ENCODE peak calls at places on chromosomes 6 and 20, in eight cellular contexts. F, T, P, D, Q, L, M and K are unnamed samples.

GRCh38 chr6:45169815-45170214 is 158.3 kb upstream of the RUNX2 start:
- DNase-seq in L (no peak), P (no peak), M (no peak), D (no peak), T (no peak), Q (no peak), F (no peak), K (no peak)

GRCh38 chr20:21189761-21190523 is 64.1 kb downstream of the KIZ start:
- DNase-seq in M (no peak), Q (no peak), L (no peak), T (peak; percentile 76), F (no peak), D (peak; percentile 14), P (no peak), K (no peak)

GRCh38 chr20:2114560-2114959 is 12.9 kb downstream of the STK35 start:
- DNase-seq in L (no peak), F (no peak), M (no peak), D (no peak), P (no peak), T (no peak), Q (no peak), K (no peak)

GRCh38 chr6:1346556-1347186 is 34.8 kb downstream of the FOXQ1 start:
- DNase-seq in Q (no peak), D (no peak), F (no peak), P (no peak), M (no peak), L (no peak), T (no peak), K (no peak)

GRCh38 chr6:163943647-163944395 is 529.3 kb downstream of the QKI start:
- DNase-seq in F (no peak), L (peak; percentile 35), Q (no peak), M (no peak), T (peak; percentile 85), P (no peak), D (no peak), K (no peak)

GRCh38 chr20:9389321-9389720 is 125.1 kb upstream of the LAMP5 start:
- DNase-seq in Q (no peak), L (no peak), P (no peak), F (no peak), D (no peak), M (no peak), T (no peak), K (no peak)

GRCh38 chr6:35354361-35355135 is 12.2 kb downstream of the PPARD start:
- DNase-seq in F (no peak), T (no peak), Q (no peak), M (no peak), P (no peak), L (no peak), D (no peak), K (no peak)

GRCh38 chr20:1440024-1440423 is 26.6 kb downstream of the NSFL1C start:
- DNase-seq in F (no peak), M (no peak), T (peak; percentile 80), D (no peak), P (no peak), L (no peak), Q (peak; percentile 30), K (no peak)

GRCh38 chr6:142631517-142632385 is 313.2 kb downstream of the HIVEP2 start:
- DNase-seq in M (no peak), P (no peak), T (no peak), Q (no peak), F (no peak), L (no peak), D (no peak), K (no peak)

GRCh38 chr6:33719326-33719987 is 8.0 kb upstream of the UQCC2 start:
- DNase-seq in D (no peak), P (no peak), M (no peak), Q (no peak), T (no peak), F (no peak), L (no peak), K (no peak)

GRCh38 chr6:110116258-110116657 is 63.2 kb downstream of the WASF1 start:
- DNase-seq in Q (no peak), P (no peak), L (no peak), D (no peak), M (no peak), T (no peak), F (no peak), K (no peak)

GRCh38 chr6:157988700-157989063 is 7.0 kb downstream of the SYNJ2 start:
- DNase-seq in P (no peak), L (no peak), F (no peak), M (no peak), T (no peak), Q (no peak), D (no peak), K (no peak)

GRCh38 chr6:10880366-10880765 is 1.5 kb downstream of the GCM2 start:
- DNase-seq in Q (no peak), F (no peak), M (no peak), L (no peak), T (no peak), P (no peak), D (no peak), K (no peak)

GRCh38 chr6:159097256-159097655 is 52.5 kb upstream of the TAGAP start:
- DNase-seq in F (no peak), Q (no peak), P (no peak), L (no peak), D (no peak), T (no peak), M (no peak), K (no peak)

GRCh38 chr20:57082546-57082945 is 183.9 kb downstream of the BMP7 start:
- DNase-seq in F (no peak), Q (no peak), L (no peak), P (no peak), D (no peak), T (no peak), M (no peak), K (no peak)

GRCh38 chr20:41080866-41081265 is 52.2 kb downstream of the TOP1 start:
- DNase-seq in T (no peak), L (no peak), M (no peak), Q (no peak), D (no peak), P (no peak), F (no peak), K (no peak)

GRCh38 chr20:23112595-23112994 is 26.5 kb upstream of the CD93 start:
- DNase-seq in M (no peak), T (no peak), P (no peak), F (no peak), L (no peak), Q (no peak), D (no peak), K (no peak)

GRCh38 chr6:22364314-22364713 is 67.5 kb upstream of the PRL start:
- DNase-seq in F (no peak), T (no peak), Q (no peak), M (no peak), D (no peak), P (no peak), L (no peak), K (no peak)

GRCh38 chr6:109454483-109455160 is 950 bp downstream of the MICAL1 start:
- DNase-seq in T (no peak), P (no peak), F (no peak), Q (peak; percentile 79), M (no peak), L (no peak), D (no peak), K (no peak)